ENCODE peak calls at places on chromosomes 13 and 19, in six cellular contexts. M is NT2/D1, D is HCT116, Z is H1, K is GM12878, E is HepG2. Q is an unnamed sample.

GRCh38 chr13:101552797-101553196 is 100.3 kb downstream of the ITGBL1 start:
- DNase-seq in M (no peak), D (no peak), Z (no peak), K (no peak), E (no peak), Q (no peak)

GRCh38 chr13:45367358-45367757 is 26.4 kb upstream of the TPT1 start:
- DNase-seq in M (peak; percentile 55), D (peak; percentile 95), Z (peak; percentile 66), K (peak; percentile 67), E (peak; percentile 69), Q (peak; percentile 50)

GRCh38 chr13:23020246-23020843 is 160.4 kb upstream of the SGCG start:
- DNase-seq in M (peak; percentile 38), D (peak; percentile 61), Z (no peak), K (peak; percentile 34), E (peak; percentile 53), Q (peak; percentile 68)

GRCh38 chr19:51327066-51327985 is 14.6 kb downstream of the VSIG10L start:
- DNase-seq in M (peak; percentile 48), D (no peak), Z (peak; percentile 38), K (no peak), E (peak; percentile 59), Q (peak; percentile 95)

GRCh38 chr13:28685892-28686291 is 27.0 kb downstream of the POMP start:
- DNase-seq in M (no peak), D (no peak), Z (no peak), K (no peak), E (no peak), Q (no peak)

GRCh38 chr13:44713793-44714469 is 137.8 kb upstream of the TSC22D1 start:
- DNase-seq in M (peak; percentile 63), D (peak; percentile 79), Z (peak; percentile 31), K (no peak), E (peak; percentile 53), Q (no peak)

GRCh38 chr13:104296301-104296700 is 1230.1 kb upstream of the SLC10A2 start:
- DNase-seq in M (no peak), D (no peak), Z (no peak), K (no peak), E (no peak), Q (no peak)

GRCh38 chr13:62613819-62614218 is 1198.2 kb upstream of the PCDH20 start:
- DNase-seq in M (no peak), D (no peak), Z (no peak), K (no peak), E (no peak), Q (no peak)

GRCh38 chr19:43934055-43934984 is 762 bp downstream of the ZNF45 start:
- DNase-seq in M (no peak), D (no peak), Z (no peak), K (no peak), E (no peak), Q (peak; percentile 23)

GRCh38 chr19:5153601-5154128 is 184.8 kb downstream of the KDM4B start:
- DNase-seq in M (no peak), D (no peak), Z (no peak), K (no peak), E (no peak), Q (no peak)

GRCh38 chr13:39353988-39354387 is 249.0 kb downstream of the LHFPL6 start:
- DNase-seq in M (no peak), D (no peak), Z (no peak), K (no peak), E (no peak), Q (no peak)

GRCh38 chr13:21696865-21697448 is 26.1 kb downstream of the FGF9 start:
- DNase-seq in M (no peak), D (no peak), Z (no peak), K (no peak), E (peak; percentile 48), Q (no peak)

GRCh38 chr13:47066261-47066660 is 169.4 kb upstream of the HTR2A start:
- DNase-seq in M (no peak), D (no peak), Z (no peak), K (no peak), E (no peak), Q (no peak)

GRCh38 chr13:74450525-74450845 is 316.3 kb upstream of the KLF12 start:
- DNase-seq in M (no peak), D (no peak), Z (no peak), K (no peak), E (no peak), Q (no peak)

GRCh38 chr13:51000576-51001260 is 91.1 kb downstream of the RNASEH2B start:
- DNase-seq in M (no peak), D (no peak), Z (no peak), K (no peak), E (no peak), Q (no peak)

GRCh38 chr13:23384111-23384510 is 49.4 kb downstream of the SACS start:
- DNase-seq in M (no peak), D (no peak), Z (no peak), K (peak; percentile 82), E (no peak), Q (no peak)

GRCh38 chr19:33804021-33804799 is 7.5 kb downstream of the KCTD15 start:
- DNase-seq in M (no peak), D (no peak), Z (no peak), K (no peak), E (peak; percentile 94), Q (no peak)

GRCh38 chr13:45393941-45394570 is 24.1 kb downstream of the SLC25A30 start:
- DNase-seq in M (peak; percentile 33), D (peak; percentile 45), Z (no peak), K (no peak), E (peak; percentile 61), Q (peak; percentile 68)

GRCh38 chr13:32535748-32536147 is 2.8 kb downstream of the N4BP2L2 start:
- DNase-seq in M (no peak), D (no peak), Z (no peak), K (no peak), E (no peak), Q (no peak)

GRCh38 chr13:46097015-46097414 is 7.8 kb downstream of the CPB2 start:
- DNase-seq in M (no peak), D (no peak), Z (no peak), K (no peak), E (no peak), Q (no peak)

GRCh38 chr13:84834201-84834600 is 951.9 kb upstream of the SLITRK1 start:
- DNase-seq in M (no peak), D (no peak), Z (no peak), K (no peak), E (no peak), Q (no peak)

GRCh38 chr19:50660083-50660366 is 10.8 kb downstream of the C19orf81 start:
- DNase-seq in M (no peak), D (no peak), Z (no peak), K (no peak), E (no peak), Q (no peak)

GRCh38 chr13:110239280-110240120 is 67.5 kb downstream of the COL4A1 start:
- DNase-seq in M (no peak), D (no peak), Z (no peak), K (no peak), E (no peak), Q (no peak)

GRCh38 chr13:75079226-75079625 is 402.7 kb downstream of the TBC1D4 start:
- DNase-seq in M (no peak), D (no peak), Z (no peak), K (no peak), E (no peak), Q (no peak)

GRCh38 chr19:29454109-29454508 is 71.7 kb upstream of the VSTM2B start:
- DNase-seq in M (no peak), D (no peak), Z (no peak), K (no peak), E (no peak), Q (no peak)

GRCh38 chr19:47781590-47782318 is 3.3 kb downstream of the SELENOW start:
- DNase-seq in M (no peak), D (no peak), Z (no peak), K (no peak), E (no peak), Q (no peak)

GRCh38 chr19:13430790-13431582 is 75.3 kb downstream of the CACNA1A start:
- DNase-seq in M (peak; percentile 50), D (peak; percentile 51), Z (no peak), K (no peak), E (peak; percentile 33), Q (peak; percentile 76)

GRCh38 chr19:33382006-33382405 is 8.5 kb downstream of the CEBPG start:
- DNase-seq in M (no peak), D (no peak), Z (no peak), K (no peak), E (no peak), Q (no peak)

GRCh38 chr13:34698953-34699352 is 243.1 kb upstream of the NBEA start:
- DNase-seq in M (no peak), D (no peak), Z (no peak), K (no peak), E (no peak), Q (no peak)

GRCh38 chr13:51785592-51786424 is 18.2 kb downstream of the DHRS12 start:
- DNase-seq in M (no peak), D (no peak), Z (no peak), K (no peak), E (no peak), Q (no peak)

GRCh38 chr19:48635263-48635965 is 1.8 kb downstream of the DBP start:
- DNase-seq in M (no peak), D (no peak), Z (no peak), K (no peak), E (no peak), Q (peak; percentile 80)

GRCh38 chr13:68708336-68708908 is 1399.2 kb upstream of the ATXN8OS start:
- DNase-seq in M (no peak), D (no peak), Z (no peak), K (no peak), E (no peak), Q (peak; percentile 58)

GRCh38 chr19:388691-389090 is 20.3 kb downstream of the C2CD4C start:
- DNase-seq in M (no peak), D (no peak), Z (no peak), K (no peak), E (no peak), Q (no peak)
- H3K9me3 ChIP-seq in M (no peaks in the 10 kb centered on the region), D (no peaks in the 10 kb centered on the region), Z (peaks cover 2% of the 10 kb centered on the region), K (no peaks in the 10 kb centered on the region), E (no peaks in the 10 kb centered on the region), Q (no peaks in the 10 kb centered on the region)

GRCh38 chr13:31200636-31200970 is 828 bp downstream of the B3GLCT start:
- DNase-seq in M (no peak), D (no peak), Z (no peak), K (no peak), E (peak; percentile 24), Q (no peak)
- TF ChIP-seq ZNF274 in M (no peak), D (no peak), Z (no peak), K (no peak), E (no peak), Q (no peak)

DNA sequence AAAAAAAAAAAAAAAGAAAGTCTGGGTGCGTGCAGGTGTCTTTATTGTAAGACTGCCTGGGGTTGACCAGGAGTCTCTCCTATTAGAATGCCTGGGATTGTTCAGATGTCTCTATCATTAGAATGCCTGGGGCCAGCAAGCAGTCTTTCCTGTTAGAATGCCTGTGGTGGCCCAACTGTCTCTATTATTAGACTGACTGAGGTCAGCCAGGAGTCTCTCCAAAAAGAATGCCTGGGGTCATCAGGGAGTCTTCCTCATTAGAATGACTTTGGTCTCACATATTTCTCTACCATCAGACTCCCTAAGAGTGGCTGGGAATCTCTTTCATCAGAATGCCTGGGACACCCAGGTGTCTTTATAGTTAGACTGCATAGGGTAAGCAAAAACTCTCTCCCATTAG is 1577.5 kb downstream of the UQCRFS1 start:
- DNase-seq in M (no peak), D (no peak), Z (no peak), K (no peak), E (no peak), Q (no peak)
- H3K9me3 ChIP-seq in M (peaks cover 53% of the 10 kb centered on the region), D (peaks cover 7% of the 10 kb centered on the region), Z (peaks cover 37% of the 10 kb centered on the region), K (no peaks in the 10 kb centered on the region), E (peaks cover 66% of the 10 kb centered on the region), Q (no peaks in the 10 kb centered on the region)

GRCh38 chr13:99805361-99805760 is 166.2 kb downstream of the ZIC5 start:
- DNase-seq in M (peak; percentile 57), D (no peak), Z (no peak), K (no peak), E (no peak), Q (no peak)
- TF ChIP-seq ZNF274 in M (no peak), D (no peak), Z (no peak), K (no peak), E (no peak), Q (no peak)

GRCh38 chr19:52554216-52554971 is 15.7 kb upstream of the ZNF701 start:
- DNase-seq in M (no peak), D (no peak), Z (no peak), K (no peak), E (no peak), Q (no peak)
- H3K9me3 ChIP-seq in M (peaks cover 69% of the 10 kb centered on the region), D (peaks cover 23% of the 10 kb centered on the region), Z (peaks cover 23% of the 10 kb centered on the region), K (peaks cover 56% of the 10 kb centered on the region), E (peaks cover 67% of the 10 kb centered on the region), Q (peaks cover 46% of the 10 kb centered on the region)